ENCODE peak calls at places on chromosomes 16 and 17, in five cellular contexts. Z is GM12878, X is K562, S is GM23338, F is HepG2. R is an unnamed sample.

GRCh38 chr17:81416612-81417011 is 21.4 kb downstream of the BAHCC1 start:
- DNase-seq in X (no peak), S (no peak), F (no peak), Z (no peak), R (no peak)

GRCh38 chr17:64441772-64442549 is 7.0 kb upstream of the MILR1 start:
- DNase-seq in Z (no peak), X (no peak), F (peak; percentile 47), S (no peak), R (no peak)

GRCh38 chr16:16137110-16137509 is 86.2 kb downstream of the ABCC6 start:
- DNase-seq in X (no peak), S (no peak), F (no peak), Z (no peak), R (no peak)

GRCh38 chr17:38738007-38738662 is 8.0 kb downstream of the CISD3 start:
- DNase-seq in Z (no peak), S (no peak), F (no peak), X (no peak), R (no peak)

GRCh38 chr16:11354733-11355574 is 9.7 kb downstream of the RMI2 start:
- DNase-seq in X (no peak), Z (peak; percentile 79), S (no peak), F (no peak), R (no peak)

GRCh38 chr17:55710410-55710809 is 12.3 kb downstream of the TMEM100 start:
- DNase-seq in S (no peak), X (no peak), Z (no peak), F (no peak), R (no peak)

GRCh38 chr17:419073-419735 is 66.6 kb upstream of the RPH3AL start:
- DNase-seq in F (peak; percentile 80), S (no peak), X (no peak), Z (no peak), R (no peak)

GRCh38 chr17:69819316-69820087 is 255.5 kb upstream of the KCNJ16 start:
- DNase-seq in Z (no peak), F (no peak), S (no peak), X (no peak), R (no peak)

GRCh38 chr16:89426736-89427525 is 63.4 kb downstream of the ANKRD11 start:
- DNase-seq in S (no peak), Z (no peak), F (no peak), X (no peak), R (no peak)

GRCh38 chr16:14538604-14539003 is 91.5 kb downstream of the PARN start:
- DNase-seq in X (no peak), Z (no peak), S (no peak), F (no peak), R (no peak)

GRCh38 chr17:42670199-42670924 is 6.4 kb downstream of the PLEKHH3 start:
- DNase-seq in Z (no peak), F (no peak), S (peak; percentile 83), X (peak; percentile 62), R (no peak)

GRCh38 chr16:55155815-55156214 is 168.2 kb upstream of the IRX6 start:
- DNase-seq in F (no peak), X (peak; percentile 46), Z (no peak), S (peak; percentile 52), R (no peak)

DNA sequence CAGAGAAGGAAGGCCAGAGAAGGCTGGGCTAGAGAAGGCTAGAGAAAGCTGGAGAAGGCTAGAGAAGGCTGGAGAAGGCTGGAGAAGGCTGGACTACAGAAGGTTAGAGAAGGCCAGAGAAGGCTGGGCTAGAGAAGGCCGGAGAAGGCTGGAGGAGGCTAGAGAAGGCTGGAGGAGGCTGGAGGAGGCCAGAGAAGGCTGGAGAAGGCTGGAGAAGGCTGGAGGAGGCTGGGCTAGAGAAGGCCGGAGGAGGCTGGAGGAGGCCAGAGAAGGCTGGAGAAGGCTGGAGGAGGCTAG is 6.4 kb upstream of the OGFOD3 start:
- DNase-seq in F (no peak), S (no peak), X (no peak), Z (no peak), R (no peak)
- TF ChIP-seq JUNB in F (no peak), S (no peak), X (no peak), Z (no peak), R (no peak)

GRCh38 chr17:77371888-77372443 is 231.2 kb downstream of the SEC14L1 start:
- DNase-seq in S (no peak), X (no peak), Z (no peak), F (no peak), R (no peak)
- TF ChIP-seq JUNB in S (peak; percentile 82), X (no peak), Z (no peak), F (no peak), R (no peak)

GRCh38 chr17:49677933-49678847 is at the start of gene SPOP:
- DNase-seq in F (peak; percentile 98), X (peak; percentile 99), Z (peak; percentile 96), S (peak; percentile 99), R (peak; percentile 100)

GRCh38 chr17:49676276-49676868 is 1.5 kb downstream of the SPOP start:
- DNase-seq in Z (peak; percentile 85), X (peak; percentile 50), S (peak; percentile 59), F (no peak), R (no peak)

GRCh38 chr17:49677134-49677932 is 564 bp downstream of the SPOP start:
- DNase-seq in Z (peak; percentile 75), F (peak; percentile 92), X (peak; percentile 96), S (peak; percentile 95), R (peak; percentile 99)

GRCh38 chr17:49670641-49671040 is 7.3 kb downstream of the SPOP start:
- DNase-seq in Z (no peak), S (no peak), F (no peak), X (no peak), R (no peak)

GRCh38 chr17:49674507-49674906 is 3.4 kb downstream of the SPOP start:
- DNase-seq in Z (no peak), S (no peak), F (no peak), X (no peak), R (no peak)
- TF ChIP-seq JUNB in Z (no peak), S (no peak), F (no peak), X (no peak), R (no peak)

GRCh38 chr16:20001856-20002707 is 71.6 kb downstream of the GPR139 start:
- DNase-seq in S (no peak), F (peak; percentile 44), X (no peak), Z (no peak), R (no peak)
- TF ChIP-seq JUNB in S (no peak), F (no peak), X (no peak), Z (no peak), R (no peak)

GRCh38 chr16:75385507-75386152 is 47.7 kb downstream of the CFDP1 start:
- DNase-seq in S (peak; percentile 79), Z (peak; percentile 33), X (peak; percentile 39), F (peak; percentile 68), R (peak; percentile 21)
- TF ChIP-seq JUNB in S (no peak), Z (no peak), X (no peak), F (no peak), R (no peak)